ENCODE peak calls at places on chromosomes 7 and 10, in four cellular contexts. One of them, this sample, is unnamed.
A peak's percentile ranks its signal among the peaks of the same experiment; 100 is the strongest.

GRCh38 chr10:83212632-83213349 is 926.5 kb upstream of the GHITM start:
- DNase-seq in GM12878: no peak
- DNase-seq in H1: no peak
- DNase-seq in K562: no peak
- DNase-seq in this sample: no peak

GRCh38 chr10:84334806-84335205 is 6.4 kb downstream of the CCSER2 start:
- DNase-seq in H1: no peak
- DNase-seq in GM12878: no peak
- DNase-seq in K562: no peak
- DNase-seq in this sample: no peak

GRCh38 chr7:151999337-152000090 is 26.0 kb upstream of the GALNT11 start:
- DNase-seq in H1: no peak
- DNase-seq in K562: no peak
- DNase-seq in GM12878: no peak
- DNase-seq in this sample: no peak

GRCh38 chr7:115869811-115870210 is 160.8 kb downstream of the TFEC start:
- DNase-seq in H1: no peak
- DNase-seq in GM12878: no peak
- DNase-seq in K562: no peak
- DNase-seq in this sample: no peak

GRCh38 chr7:26199301-26200112 is 1.0 kb downstream of the HNRNPA2B1 start:
- DNase-seq in K562: peak; percentile 53
- DNase-seq in GM12878: no peak
- DNase-seq in H1: no peak
- DNase-seq in this sample: no peak

GRCh38 chr7:50962281-50962883 is 179.7 kb upstream of the GRB10 start:
- DNase-seq in H1: no peak
- DNase-seq in K562: no peak
- DNase-seq in GM12878: no peak
- DNase-seq in this sample: no peak

GRCh38 chr7:108280136-108280535 is 150.0 kb upstream of the LAMB4 start:
- DNase-seq in GM12878: no peak
- DNase-seq in H1: no peak
- DNase-seq in K562: no peak
- DNase-seq in this sample: no peak

GRCh38 chr7:151632750-151633515 is 113.2 kb upstream of the RHEB start:
- DNase-seq in K562: peak; percentile 48
- DNase-seq in H1: peak; percentile 68
- DNase-seq in GM12878: peak; percentile 77
- DNase-seq in this sample: no peak

GRCh38 chr10:123583639-123584418 is 82.3 kb upstream of the GPR26 start:
- DNase-seq in H1: peak; percentile 94
- DNase-seq in GM12878: no peak
- DNase-seq in K562: peak; percentile 44
- DNase-seq in this sample: peak; percentile 63

GRCh38 chr7:16086743-16087142 is 334.6 kb downstream of the CRPPA start:
- DNase-seq in GM12878: no peak
- DNase-seq in K562: no peak
- DNase-seq in H1: no peak
- DNase-seq in this sample: no peak

GRCh38 chr10:72691470-72692056 is 380 bp upstream of the MCU start:
- DNase-seq in H1: no peak
- DNase-seq in GM12878: peak; percentile 73
- DNase-seq in K562: peak; percentile 4
- DNase-seq in this sample: peak; percentile 91

GRCh38 chr10:72692897-72693598 is 1.1 kb downstream of the MCU start:
- DNase-seq in H1: peak; percentile 20
- DNase-seq in GM12878: no peak
- DNase-seq in K562: peak; percentile 15
- DNase-seq in this sample: no peak

GRCh38 chr10:72693599-72693915 is 1.6 kb downstream of the MCU start:
- DNase-seq in H1: no peak
- DNase-seq in GM12878: no peak
- DNase-seq in K562: peak; percentile 7
- DNase-seq in this sample: no peak

GRCh38 chr10:72690071-72690755 is 1.7 kb upstream of the MCU start:
- DNase-seq in H1: no peak
- DNase-seq in GM12878: no peak
- DNase-seq in K562: peak; percentile 61
- DNase-seq in this sample: no peak

GRCh38 chr10:72692057-72692891 is at the start of gene MCU:
- DNase-seq in GM12878: no peak
- DNase-seq in K562: peak; percentile 97
- DNase-seq in H1: peak; percentile 90
- DNase-seq in this sample: no peak
- TF ChIP-seq EGR1 in GM12878: no peak
- TF ChIP-seq EGR1 in K562: no peak
- TF ChIP-seq EGR1 in H1: no peak
- TF ChIP-seq EGR1 in this sample: no peak

DNA sequence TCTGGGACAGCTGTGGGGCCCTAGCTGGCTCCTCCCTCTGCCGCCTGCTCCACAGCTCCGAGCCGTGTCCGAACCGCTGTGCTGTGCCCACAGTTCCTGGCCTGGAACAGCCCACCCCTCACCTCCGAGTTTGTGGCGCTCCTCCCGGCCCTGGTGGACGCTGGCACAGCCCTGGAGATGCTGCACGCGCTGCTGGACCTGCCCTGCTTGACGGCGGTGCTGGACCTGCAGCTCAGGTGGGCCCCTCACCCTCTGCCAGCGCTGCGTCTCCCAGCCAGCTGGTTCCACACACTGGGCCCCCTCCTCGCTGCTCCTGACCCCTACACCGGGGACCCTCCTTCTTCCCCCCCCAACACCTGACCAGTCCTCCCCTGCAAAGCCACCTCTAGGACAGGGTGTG is 12.1 kb downstream of the AP5Z1 start:
- DNase-seq in H1: no peak
- DNase-seq in GM12878: no peak
- DNase-seq in K562: no peak
- DNase-seq in this sample: no peak
- H3K4me3 ChIP-seq in H1: no peak overlapping the region
- H3K4me3 ChIP-seq in GM12878: no peak overlapping the region
- H3K4me3 ChIP-seq in K562: no peak overlapping the region
- H3K4me3 ChIP-seq in this sample: no peak overlapping the region

GRCh38 chr10:78286675-78287074 is 253.0 kb downstream of the RPS24 start:
- DNase-seq in H1: no peak
- DNase-seq in GM12878: no peak
- DNase-seq in K562: no peak
- DNase-seq in this sample: no peak
- TF ChIP-seq EGR1 in H1: no peak
- TF ChIP-seq EGR1 in GM12878: no peak
- TF ChIP-seq EGR1 in K562: no peak
- TF ChIP-seq EGR1 in this sample: no peak

DNA sequence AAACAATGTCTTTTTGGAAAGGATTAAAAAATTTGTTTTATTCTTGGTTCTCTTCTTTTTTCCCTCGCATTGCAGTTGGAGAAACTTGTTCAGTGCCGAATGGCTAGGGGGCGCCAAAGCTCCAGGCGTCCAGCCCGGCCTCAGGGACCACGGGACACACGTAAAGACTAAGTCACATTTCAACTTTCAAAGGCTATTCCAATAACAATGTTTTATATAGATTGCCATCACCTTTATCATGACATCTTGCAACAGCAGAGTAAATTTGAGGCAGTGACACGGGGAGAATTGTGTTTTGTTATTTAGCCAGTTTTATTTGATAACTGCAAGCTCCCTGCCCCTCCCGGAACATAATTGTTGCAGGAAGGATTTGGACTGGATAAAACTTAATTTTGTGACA is 2.2 kb upstream of the IGFBP3 start:
- DNase-seq in H1: peak; percentile 88
- DNase-seq in K562: peak; percentile 49
- DNase-seq in GM12878: no peak
- DNase-seq in this sample: no peak
- H3K4me3 ChIP-seq in H1: peak overlapping the region; percentile 17
- H3K4me3 ChIP-seq in K562: no peak overlapping the region
- H3K4me3 ChIP-seq in GM12878: no peak overlapping the region
- H3K4me3 ChIP-seq in this sample: no peak overlapping the region

GRCh38 chr10:62250594-62251198 is 17.9 kb downstream of the RTKN2 start:
- DNase-seq in GM12878: no peak
- DNase-seq in H1: no peak
- DNase-seq in K562: no peak
- DNase-seq in this sample: peak; percentile 72
- TF ChIP-seq EGR1 in GM12878: no peak
- TF ChIP-seq EGR1 in H1: no peak
- TF ChIP-seq EGR1 in K562: no peak
- TF ChIP-seq EGR1 in this sample: peak; percentile 40

DNA sequence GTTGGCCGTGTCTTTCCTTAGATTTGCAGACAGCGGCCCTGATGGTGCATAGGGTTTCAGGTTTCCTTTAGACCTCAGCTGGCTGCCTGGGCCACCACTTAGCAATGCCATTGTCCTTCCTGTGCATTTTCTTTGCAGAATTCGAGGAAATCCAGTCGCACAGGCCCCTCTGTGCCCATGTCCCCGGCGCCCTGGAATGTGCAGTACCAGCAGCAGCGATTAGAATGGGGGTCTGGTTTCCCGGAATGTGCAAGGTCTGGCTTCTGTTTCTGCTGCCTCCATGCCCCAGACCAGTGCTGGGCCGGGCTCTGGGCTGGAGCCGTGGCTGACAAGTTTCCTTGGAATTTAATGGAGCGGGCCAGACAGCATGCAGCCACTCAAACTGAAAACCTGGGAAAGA is 14.2 kb downstream of the HTRA1 start:
- DNase-seq in H1: no peak
- DNase-seq in GM12878: no peak
- DNase-seq in K562: no peak
- DNase-seq in this sample: no peak
- H3K4me3 ChIP-seq in H1: no peak overlapping the region
- H3K4me3 ChIP-seq in GM12878: no peak overlapping the region
- H3K4me3 ChIP-seq in K562: no peak overlapping the region
- H3K4me3 ChIP-seq in this sample: no peak overlapping the region